ENCODE peak calls at places on chromosomes 16 and 17, in ten cellular contexts. N is EL, L is fibroblast of mammary gland, P is EH, Z is SJSA1, V is left ventricle myocardium inferior, O is WERI-Rb-1, R is glutamatergic neuron, E is DMS53, Q is caudate nucleus. S is an unnamed sample.

GRCh38 chr17:7856840-7857723 is at the start of gene NAA38:
- DNase-seq in Z (peak; percentile 100), L (peak; percentile 100), N (peak; percentile 100), V (peak; percentile 96), R (peak; percentile 91), Q (peak; percentile 100), O (peak; percentile 97), E (peak; percentile 100), P (peak; percentile 100), S (peak; percentile 99)

GRCh38 chr17:48259710-48260291 is 152.2 kb downstream of the SNX11 start:
- DNase-seq in O (peak; percentile 35), R (no peak), L (peak; percentile 43), Q (no peak), N (peak; percentile 33), Z (peak; percentile 20), P (peak; percentile 15), E (peak; percentile 88), V (no peak), S (no peak)

GRCh38 chr17:57672971-57673370 is 72.1 kb downstream of the CCDC182 start:
- DNase-seq in Q (no peak), N (no peak), O (peak; percentile 4), Z (no peak), E (no peak), R (no peak), P (no peak), V (no peak), L (no peak), S (no peak)

GRCh38 chr17:72843591-72843990 is 248.9 kb downstream of the SLC39A11 start:
- DNase-seq in R (no peak), Q (no peak), O (no peak), E (peak; percentile 10), P (no peak), N (no peak), Z (no peak), V (no peak), L (no peak), S (no peak)

GRCh38 chr17:68596411-68596945 is 4.7 kb downstream of the FAM20A start:
- DNase-seq in E (no peak), N (no peak), O (no peak), V (no peak), Z (no peak), P (no peak), Q (no peak), L (no peak), R (no peak), S (no peak)

GRCh38 chr17:47738178-47738577 is 5.1 kb downstream of the TBX21 start:
- DNase-seq in E (no peak), L (no peak), N (no peak), Q (no peak), V (no peak), P (no peak), O (no peak), R (no peak), Z (no peak), S (no peak)

GRCh38 chr16:17058471-17058870 is 412.3 kb downstream of the XYLT1 start:
- DNase-seq in O (no peak), Z (no peak), E (no peak), Q (no peak), R (no peak), P (no peak), N (no peak), V (no peak), L (no peak), S (no peak)

GRCh38 chr17:48129981-48130380 is 22.4 kb downstream of the SNX11 start:
- DNase-seq in E (no peak), Q (no peak), V (no peak), L (no peak), R (no peak), O (peak; percentile 74), Z (no peak), P (no peak), N (no peak), S (no peak)

GRCh38 chr17:56756536-56756935 is 77.2 kb downstream of the C17orf67 start:
- DNase-seq in V (no peak), E (no peak), O (no peak), R (no peak), L (peak; percentile 87), N (peak; percentile 95), Q (no peak), P (peak; percentile 98), Z (peak; percentile 86), S (peak; percentile 92)

GRCh38 chr17:73589096-73589980 is 54.9 kb downstream of the SDK2 start:
- DNase-seq in Q (no peak), R (no peak), P (no peak), Z (no peak), E (no peak), V (no peak), L (peak; percentile 25), O (peak; percentile 76), N (no peak), S (no peak)

GRCh38 chr16:84895016-84895415 is 75.2 kb downstream of the CRISPLD2 start:
- DNase-seq in N (no peak), L (no peak), Q (no peak), E (no peak), R (no peak), Z (no peak), O (no peak), P (no peak), V (no peak), S (no peak)

GRCh38 chr17:6420173-6420641 is 14.7 kb downstream of the AIPL1 start:
- DNase-seq in L (peak; percentile 12), Z (no peak), V (no peak), O (peak; percentile 57), R (peak; percentile 68), Q (no peak), P (no peak), N (no peak), E (peak; percentile 62), S (peak; percentile 88)

GRCh38 chr16:89921699-89922476 is 1.3 kb upstream of the TUBB3 start:
- DNase-seq in N (peak; percentile 97), Q (no peak), L (peak; percentile 94), R (peak; percentile 80), Z (peak; percentile 89), O (peak; percentile 65), V (peak; percentile 82), P (peak; percentile 98), E (peak; percentile 87), S (peak; percentile 100)

GRCh38 chr17:37605813-37606505 is 3.3 kb downstream of the SYNRG start:
- DNase-seq in L (no peak), Z (no peak), R (no peak), P (peak; percentile 94), E (no peak), V (no peak), Q (no peak), O (no peak), N (peak; percentile 83), S (peak; percentile 27)

GRCh38 chr16:86826931-86827330 is 248.6 kb downstream of the FOXL1 start:
- DNase-seq in E (no peak), L (no peak), Z (no peak), O (no peak), P (peak; percentile 29), N (no peak), R (no peak), V (no peak), Q (no peak), S (no peak)

GRCh38 chr17:77817953-77818352 is 140.6 kb upstream of the TNRC6C start:
- DNase-seq in P (peak; percentile 60), L (no peak), E (no peak), N (peak; percentile 53), V (no peak), Z (no peak), R (no peak), O (no peak), Q (no peak), S (no peak)

GRCh38 chr17:58319181-58320162 is 9.1 kb downstream of the TSPOAP1 start:
- DNase-seq in Q (no peak), P (no peak), L (no peak), O (no peak), N (no peak), E (no peak), Z (no peak), R (peak; percentile 9), V (peak; percentile 5), S (peak; percentile 74)

GRCh38 chr17:76868669-76869208 is 535 bp downstream of the MGAT5B start:
- DNase-seq in Z (peak; percentile 53), R (peak; percentile 38), V (no peak), Q (no peak), E (no peak), P (peak; percentile 14), O (no peak), L (no peak), N (peak; percentile 31), S (peak; percentile 83)

GRCh38 chr16:29790949-29791844 is 646 bp downstream of the KIF22 start:
- DNase-seq in Q (no peak), E (peak; percentile 40), R (no peak), N (no peak), P (peak; percentile 26), O (no peak), Z (no peak), L (no peak), V (no peak), S (peak; percentile 85)

GRCh38 chr17:83199500-83200201 is 120.2 kb downstream of the METRNL start:
- DNase-seq in Q (no peak), N (peak; percentile 69), R (no peak), V (peak; percentile 57), E (no peak), P (peak; percentile 88), L (peak; percentile 72), O (peak; percentile 7), Z (no peak), S (peak; percentile 97)

GRCh38 chr16:30956601-30957455 is 726 bp upstream of the SETD1A start:
- DNase-seq in L (peak; percentile 83), O (peak; percentile 86), R (peak; percentile 91), N (peak; percentile 87), E (peak; percentile 92), P (peak; percentile 86), Q (peak; percentile 85), Z (no peak), V (peak; percentile 86), S (peak; percentile 99)

GRCh38 chr17:74870512-74870911 is 2.3 kb downstream of the FDXR start:
- DNase-seq in R (no peak), Q (no peak), V (no peak), L (peak; percentile 74), Z (no peak), O (no peak), P (peak; percentile 84), E (no peak), N (peak; percentile 89), S (peak; percentile 95)

S was measured in osteoblast.